ENCODE peak calls at places on chromosomes 4 and X, in seven cellular contexts. L is uterus, R is hepatocyte, X is body of pancreas, U is PC-3, N is MCF 10A, J is upper lobe of right lung. A is an unnamed sample.
A peak's percentile ranks its signal among the peaks of the same experiment; 100 is the strongest.

GRCh38 chr4:11720292-11720691 is 291.6 kb upstream of the HS3ST1 start:
- DNase-seq in L (no peak), X (no peak), J (no peak), N (peak; percentile 63), R (peak; percentile 71), U (peak; percentile 67), A (peak; percentile 42)

GRCh38 chr4:7067523-7068278 is at the start of gene GRPEL1:
- DNase-seq in N (peak; percentile 100), U (peak; percentile 99), R (peak; percentile 100), J (peak; percentile 100), L (peak; percentile 100), X (peak; percentile 100), A (peak; percentile 100)

GRCh38 chr4:55396305-55397023 is 707 bp downstream of the TMEM165 start:
- DNase-seq in J (peak; percentile 80), L (peak; percentile 55), X (peak; percentile 61), N (peak; percentile 46), R (peak; percentile 76), U (peak; percentile 59), A (peak; percentile 71)

GRCh38 chr4:173367285-173367684 is 3.5 kb upstream of the SAP30 start:
- DNase-seq in U (peak; percentile 53), L (no peak), J (no peak), R (no peak), X (no peak), N (peak; percentile 47), A (no peak)

GRCh38 chr4:27149541-27150212 is 289.0 kb downstream of the STIM2 start:
- DNase-seq in R (no peak), U (peak; percentile 45), J (no peak), L (no peak), X (no peak), N (peak; percentile 29), A (no peak)

GRCh38 chr4:24781999-24782745 is 13.2 kb upstream of the SOD3 start:
- DNase-seq in U (peak; percentile 72), R (no peak), L (no peak), J (no peak), N (no peak), X (no peak), A (no peak)

GRCh38 chr4:143554728-143555597 is 41.5 kb downstream of the SMARCA5 start:
- DNase-seq in L (no peak), N (no peak), R (no peak), J (no peak), X (no peak), U (no peak), A (no peak)

GRCh38 chrX:104324871-104325585 is 70.3 kb upstream of the ESX1 start:
- DNase-seq in L (no peak), N (peak; percentile 38), J (no peak), U (peak; percentile 74), R (no peak), X (no peak), A (no peak)

GRCh38 chr4:95428216-95429085 is 120.3 kb downstream of the UNC5C start:
- DNase-seq in X (no peak), J (no peak), R (no peak), L (no peak), U (no peak), N (no peak), A (no peak)

GRCh38 chr4:41332666-41333065 is 75.9 kb downstream of the UCHL1 start:
- DNase-seq in J (no peak), L (no peak), R (no peak), U (no peak), N (no peak), X (no peak), A (no peak)

GRCh38 chrX:115892787-115893671 is 277.5 kb upstream of the AGTR2 start:
- DNase-seq in R (no peak), L (peak; percentile 68), J (no peak), N (peak; percentile 42), U (peak; percentile 71), X (peak; percentile 78), A (peak; percentile 52)

GRCh38 chr4:2250764-2251072 is 8.8 kb upstream of the HAUS3 start:
- DNase-seq in U (no peak), N (no peak), X (no peak), R (peak; percentile 2), L (no peak), J (no peak), A (no peak)

GRCh38 chr4:12929784-12930183 is 554.4 kb downstream of the RAB28 start:
- DNase-seq in L (no peak), J (no peak), N (no peak), U (no peak), X (no peak), R (no peak), A (no peak)

GRCh38 chr4:100008048-100008447 is 58.0 kb upstream of the H2AZ1 start:
- DNase-seq in U (no peak), J (no peak), R (no peak), N (peak; percentile 12), L (no peak), X (no peak), A (no peak)

GRCh38 chr4:125244848-125245450 is 69.8 kb upstream of the FAT4 start:
- DNase-seq in L (no peak), R (peak; percentile 15), J (no peak), X (no peak), U (peak; percentile 46), N (peak; percentile 27), A (no peak)

GRCh38 chr4:54852602-54853001 is 194.8 kb downstream of the KIT start:
- DNase-seq in R (no peak), X (no peak), U (no peak), N (no peak), J (no peak), L (no peak), A (no peak)

DNA sequence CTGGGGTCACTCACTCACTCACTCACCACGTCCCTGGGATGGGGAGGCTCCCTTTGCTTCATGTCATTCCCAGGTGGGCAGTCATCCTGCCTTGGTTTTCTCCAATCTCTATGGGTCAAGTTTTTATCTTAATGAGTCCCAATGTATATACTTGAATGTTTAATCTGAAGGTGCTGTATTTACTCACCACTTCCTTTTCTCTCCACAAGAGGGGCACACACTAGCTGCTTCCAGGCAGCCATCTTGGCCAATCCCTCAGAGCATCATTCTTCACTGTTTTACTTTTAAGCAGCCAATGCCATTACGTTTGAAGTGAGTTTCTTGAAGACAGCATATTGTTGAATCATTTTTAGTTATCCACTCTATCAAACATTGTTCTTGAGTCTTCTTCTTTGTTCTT is 153.4 kb upstream of the ARSJ start:
- DNase-seq in R (no peak), J (no peak), N (no peak), X (no peak), U (peak; percentile 20), L (no peak), A (peak; percentile 28)
- TF ChIP-seq CTCF in R (peak; percentile 16), J (no peak), N (no peak), X (no peak), U (peak; percentile 50), L (no peak), A (peak; percentile 23)

DNA sequence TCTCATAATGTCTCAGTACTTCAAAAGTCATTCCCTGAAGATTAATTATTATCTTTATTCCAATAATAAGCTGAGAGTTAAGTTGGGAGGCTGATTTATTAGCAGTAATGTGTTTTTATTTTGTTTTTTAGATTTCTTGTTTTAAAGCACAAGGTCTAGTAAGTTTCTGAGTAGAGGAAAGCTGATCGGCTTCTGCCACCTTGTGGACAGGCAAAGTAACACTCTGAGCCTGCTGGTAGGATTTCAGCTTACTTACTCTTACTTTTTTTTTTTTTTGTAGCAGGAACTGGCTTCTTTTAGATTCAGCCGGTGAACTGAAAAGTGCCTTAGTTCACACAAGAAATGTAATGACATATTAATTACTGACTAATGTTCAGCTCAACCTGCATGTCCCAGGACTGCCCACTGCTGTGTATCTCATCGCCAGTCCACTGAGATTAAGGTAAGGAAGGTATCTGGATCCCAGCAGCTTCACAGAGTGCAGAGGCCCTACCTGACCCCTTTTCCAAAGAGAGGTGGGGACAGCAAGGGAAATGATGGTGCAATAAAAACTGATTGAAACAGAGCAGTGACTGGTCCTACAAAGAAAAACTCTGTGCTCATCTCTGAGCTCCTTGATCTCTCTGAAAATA is 126.5 kb downstream of the ADGRA3 start:
- DNase-seq in X (peak; percentile 69), L (peak; percentile 61), J (no peak), N (peak; percentile 68), U (peak; percentile 67), R (peak; percentile 83), A (peak; percentile 70)
- TF ChIP-seq CTCF in X (peak; percentile 81), L (peak; percentile 64), J (peak; percentile 71), N (peak; percentile 71), U (peak; percentile 85), R (peak; percentile 94), A (peak; percentile 79)

DNA sequence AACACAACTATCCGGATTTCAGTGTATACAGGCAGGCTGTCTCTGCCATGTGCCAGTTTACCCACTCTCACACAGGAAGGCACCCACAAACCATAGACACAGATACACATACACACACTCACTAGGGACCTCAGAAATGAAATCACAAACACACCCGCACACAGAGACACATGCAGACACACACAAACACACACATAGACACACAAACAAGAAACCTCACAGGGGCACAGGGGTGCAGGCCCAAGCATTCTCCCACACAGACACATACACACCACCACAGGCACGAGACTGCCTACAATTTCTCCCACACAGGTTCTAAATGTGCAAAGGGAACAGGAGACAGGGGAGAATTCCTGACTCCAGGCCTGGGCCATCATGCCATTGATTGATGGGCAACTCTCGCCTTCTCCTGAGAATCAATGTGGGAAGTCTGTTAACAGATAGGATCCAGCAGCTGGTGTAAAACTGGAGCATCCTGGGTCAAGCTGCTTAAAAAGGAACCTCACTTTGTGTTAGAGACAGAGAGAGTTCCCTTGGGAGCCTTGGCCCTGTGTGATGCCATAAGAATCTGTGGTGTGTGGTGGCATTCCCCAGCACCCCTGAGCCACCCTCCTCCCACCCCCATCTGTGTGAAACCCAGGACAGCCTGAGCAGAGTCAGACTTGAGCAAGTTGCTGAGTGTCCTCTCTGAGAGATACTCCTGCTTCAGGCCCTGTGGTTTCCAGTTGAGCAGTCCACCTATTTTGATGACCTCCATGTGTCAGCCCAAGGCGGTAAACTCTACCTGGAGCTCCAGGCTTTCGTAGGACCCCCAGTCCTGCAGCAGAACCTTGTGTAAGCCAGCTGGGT is 33.9 kb downstream of the NBDY start:
- DNase-seq in U (no peak), L (no peak), X (no peak), R (no peak), N (no peak), J (no peak), A (peak; percentile 18)
- TF ChIP-seq CTCF in U (no peak), L (no peak), X (no peak), R (no peak), N (no peak), J (no peak), A (no peak)

GRCh38 chrX:13059676-13060499 is 15.5 kb upstream of the FAM9C start:
- DNase-seq in J (no peak), L (no peak), R (peak; percentile 54), X (no peak), N (peak; percentile 16), U (peak; percentile 90), A (peak; percentile 66)
- TF ChIP-seq CTCF in J (no peak), L (no peak), R (no peak), X (no peak), N (no peak), U (no peak), A (no peak)

DNA sequence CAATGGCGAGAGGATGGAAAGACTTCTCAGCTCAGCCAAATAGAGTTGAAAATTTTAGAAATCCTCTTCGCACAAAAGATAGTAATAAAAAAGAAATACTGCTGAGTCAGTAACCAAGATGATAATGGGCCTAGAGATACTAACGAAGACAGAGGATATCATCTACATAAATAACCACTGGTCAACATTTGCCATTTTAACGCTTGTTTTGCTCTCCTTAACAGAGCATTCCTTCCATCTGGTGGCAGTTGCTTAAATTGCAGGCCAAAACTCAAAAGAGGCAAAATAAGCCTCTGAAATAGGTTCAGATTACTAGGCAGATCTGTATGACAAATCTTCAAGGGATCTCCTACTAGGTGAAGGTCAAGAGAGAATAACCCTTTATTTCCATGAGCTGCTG is 51.7 kb upstream of the MCF2 start:
- DNase-seq in J (no peak), U (peak; percentile 56), N (peak; percentile 40), L (no peak), X (peak; percentile 14), R (peak; percentile 7), A (peak; percentile 11)
- TF ChIP-seq CTCF in J (peak; percentile 13), U (peak; percentile 76), N (peak; percentile 50), L (peak; percentile 3), X (peak; percentile 26), R (peak; percentile 35), A (peak; percentile 12)